ENCODE peak calls at places on chromosome 12, in seven cellular contexts. Z is mesendoderm, B is neural progenitor cell, R is aorta, C is Panc1, U is prostate gland, W is cardiac muscle cell. K is an unnamed sample.
A peak's percentile ranks its signal among the peaks of the same experiment; 100 is the strongest.

GRCh38 chr12:3326156-3326849 is 164.7 kb upstream of the PRMT8 start:
- DNase-seq in C (no peak), R (peak; percentile 18), W (no peak), U (no peak), B (peak; percentile 40), Z (no peak), K (no peak)

GRCh38 chr12:32399045-32399372 is 349 bp upstream of the FGD4 start:
- DNase-seq in W (no peak), U (no peak), Z (no peak), C (no peak), R (no peak), B (no peak), K (no peak)

GRCh38 chr12:33818313-33818712 is 204.0 kb upstream of the ALG10 start:
- DNase-seq in R (no peak), B (no peak), U (no peak), W (no peak), Z (no peak), C (no peak), K (no peak)

GRCh38 chr12:10115890-10116289 is 14.1 kb downstream of the CLEC7A start:
- DNase-seq in C (no peak), Z (no peak), R (no peak), B (no peak), U (no peak), W (no peak), K (no peak)

GRCh38 chr12:56150563-56150962 is 1.8 kb upstream of the MYL6B start:
- DNase-seq in B (no peak), Z (no peak), U (no peak), R (no peak), W (peak; percentile 62), C (no peak), K (no peak)

GRCh38 chr12:74602881-74603523 is 65.4 kb downstream of the ATXN7L3B start:
- DNase-seq in W (no peak), B (no peak), C (no peak), Z (no peak), U (no peak), R (no peak), K (no peak)

GRCh38 chr12:43349863-43350262 is 202.1 kb downstream of the ADAMTS20 start:
- DNase-seq in R (no peak), U (no peak), C (no peak), B (no peak), Z (no peak), W (peak; percentile 28), K (no peak)

GRCh38 chr12:57591567-57592325 is 754 bp downstream of the PIP4K2C start:
- DNase-seq in R (no peak), Z (peak; percentile 28), W (no peak), C (no peak), U (no peak), B (peak; percentile 54), K (no peak)

GRCh38 chr12:121580959-121581680 is at the start of gene KDM2B:
- DNase-seq in B (peak; percentile 62), U (peak; percentile 9), C (no peak), R (peak; percentile 71), W (peak; percentile 78), Z (peak; percentile 90), K (peak; percentile 48)

GRCh38 chr12:113221997-113222729 is 899 bp downstream of the TPCN1 start:
- DNase-seq in Z (no peak), U (no peak), W (no peak), R (no peak), C (no peak), B (no peak), K (no peak)

GRCh38 chr12:113227169-113227568 is 5.9 kb downstream of the TPCN1 start:
- DNase-seq in R (peak; percentile 64), B (no peak), C (no peak), Z (no peak), U (no peak), W (no peak), K (no peak)

GRCh38 chr12:113222730-113223531 is 1.7 kb downstream of the TPCN1 start:
- DNase-seq in R (peak; percentile 87), W (peak; percentile 93), U (peak; percentile 65), Z (no peak), C (no peak), B (no peak), K (no peak)

GRCh38 chr12:113226696-113227095 is 5.4 kb downstream of the TPCN1 start:
- DNase-seq in U (no peak), R (peak; percentile 35), B (no peak), C (no peak), W (no peak), Z (no peak), K (no peak)

DNA sequence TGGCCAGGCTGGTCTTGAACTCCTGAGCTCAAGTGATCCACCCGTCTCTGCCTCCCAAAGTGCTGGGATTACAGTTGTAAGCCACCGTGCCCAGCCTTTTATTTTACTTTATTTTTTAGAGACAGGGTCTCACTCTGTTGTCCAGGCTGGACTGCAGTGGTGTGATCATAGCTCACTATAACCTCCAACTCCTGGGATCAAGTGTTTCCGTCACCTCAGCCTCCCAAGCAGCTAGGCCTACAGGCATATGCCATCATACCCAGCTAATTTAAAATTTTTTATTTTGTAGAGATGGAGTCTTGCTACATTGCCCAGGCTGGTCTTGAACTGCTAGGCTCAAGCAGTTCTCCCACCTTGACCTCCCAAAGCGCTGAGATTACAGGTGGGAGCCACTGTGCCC is 3.7 kb downstream of the TPCN1 start:
- DNase-seq in R (peak; percentile 12), C (no peak), B (no peak), W (no peak), Z (no peak), U (no peak), K (no peak)
- H3K27ac ChIP-seq in R (no peak overlapping the region), C (no peak overlapping the region), B (no peak overlapping the region), W (no peak overlapping the region), Z (no peak overlapping the region), U (no peak overlapping the region), K (no peak overlapping the region)

GRCh38 chr12:126198516-126198915 is 1133.3 kb downstream of the AACS start:
- DNase-seq in C (no peak), U (no peak), B (no peak), Z (no peak), W (no peak), R (no peak), K (no peak)

GRCh38 chr12:126196263-126196662 is 1131.0 kb downstream of the AACS start:
- DNase-seq in C (no peak), Z (no peak), U (no peak), W (no peak), R (no peak), B (no peak), K (no peak)

GRCh38 chr12:126204326-126204725 is 1139.1 kb downstream of the AACS start:
- DNase-seq in U (no peak), B (no peak), R (no peak), W (no peak), Z (no peak), C (no peak), K (no peak)

GRCh38 chr12:126202138-126202537 is 1136.9 kb downstream of the AACS start:
- DNase-seq in Z (peak; percentile 79), R (no peak), U (no peak), W (no peak), C (no peak), B (no peak), K (no peak)

DNA sequence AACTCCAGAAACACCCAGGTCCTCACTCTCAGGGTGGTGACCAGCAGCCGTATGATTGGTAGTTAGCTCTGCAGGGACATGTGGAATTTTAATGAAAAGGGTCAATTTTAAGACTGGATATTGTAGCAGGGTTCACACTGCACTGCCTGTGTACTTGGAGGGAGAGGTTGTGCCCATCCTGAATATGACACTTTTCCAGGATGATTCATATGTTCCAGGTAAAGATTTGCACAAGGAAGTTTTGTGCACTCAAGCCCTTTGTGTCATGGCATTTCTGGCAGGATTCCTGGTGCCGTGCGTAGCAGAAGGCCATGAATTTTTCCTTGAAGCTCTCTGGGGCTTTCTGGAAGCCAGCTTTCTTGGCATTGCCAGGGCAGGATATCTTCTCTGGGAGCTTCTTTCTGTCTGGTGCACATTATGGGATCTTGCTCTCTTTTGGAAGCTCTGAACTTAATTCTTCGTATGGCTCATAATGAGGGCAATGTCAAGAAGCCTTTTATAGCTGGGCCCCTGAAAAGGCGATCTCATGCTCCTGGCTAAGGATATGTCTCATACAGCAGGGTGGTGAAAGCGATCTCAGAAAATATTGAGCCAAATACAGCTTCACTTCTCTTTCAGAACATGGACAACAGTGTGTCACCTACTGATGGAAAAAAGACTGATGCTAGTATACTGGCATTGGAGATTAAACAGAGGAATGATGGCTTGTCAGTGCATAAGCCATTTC is 1133.9 kb downstream of the AACS start:
- DNase-seq in W (no peak), R (no peak), C (no peak), U (no peak), Z (no peak), B (no peak), K (no peak)
- H3K27ac ChIP-seq in W (no peak overlapping the region), R (no peak overlapping the region), C (no peak overlapping the region), U (no peak overlapping the region), Z (no peak overlapping the region), B (no peak overlapping the region), K (no peak overlapping the region)

DNA sequence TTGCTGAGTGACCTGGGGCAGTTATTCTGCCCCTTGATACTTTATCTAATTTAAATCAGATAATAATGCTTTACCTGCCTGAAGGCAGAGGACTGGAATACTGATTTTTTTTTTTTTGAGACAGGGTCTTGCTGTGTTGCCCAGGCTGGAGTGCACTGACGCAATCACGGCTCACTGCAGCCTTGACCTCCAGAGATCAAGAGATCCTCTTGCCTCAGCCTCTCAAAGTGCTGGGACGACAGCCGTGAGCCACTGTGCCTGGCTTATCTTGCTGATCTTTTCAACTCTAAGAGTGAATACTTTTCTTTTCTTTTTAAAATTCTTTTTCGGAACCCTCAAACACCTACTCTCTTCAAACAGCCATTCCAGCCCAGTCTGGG is 699 bp upstream of the B4GALNT3 start:
- DNase-seq in U (no peak), Z (no peak), B (no peak), W (no peak), C (no peak), R (no peak), K (no peak)
- H3K27ac ChIP-seq in U (no peak overlapping the region), Z (no peak overlapping the region), B (no peak overlapping the region), W (no peak overlapping the region), C (no peak overlapping the region), R (peak overlapping the region; percentile 43), K (no peak overlapping the region)

DNA sequence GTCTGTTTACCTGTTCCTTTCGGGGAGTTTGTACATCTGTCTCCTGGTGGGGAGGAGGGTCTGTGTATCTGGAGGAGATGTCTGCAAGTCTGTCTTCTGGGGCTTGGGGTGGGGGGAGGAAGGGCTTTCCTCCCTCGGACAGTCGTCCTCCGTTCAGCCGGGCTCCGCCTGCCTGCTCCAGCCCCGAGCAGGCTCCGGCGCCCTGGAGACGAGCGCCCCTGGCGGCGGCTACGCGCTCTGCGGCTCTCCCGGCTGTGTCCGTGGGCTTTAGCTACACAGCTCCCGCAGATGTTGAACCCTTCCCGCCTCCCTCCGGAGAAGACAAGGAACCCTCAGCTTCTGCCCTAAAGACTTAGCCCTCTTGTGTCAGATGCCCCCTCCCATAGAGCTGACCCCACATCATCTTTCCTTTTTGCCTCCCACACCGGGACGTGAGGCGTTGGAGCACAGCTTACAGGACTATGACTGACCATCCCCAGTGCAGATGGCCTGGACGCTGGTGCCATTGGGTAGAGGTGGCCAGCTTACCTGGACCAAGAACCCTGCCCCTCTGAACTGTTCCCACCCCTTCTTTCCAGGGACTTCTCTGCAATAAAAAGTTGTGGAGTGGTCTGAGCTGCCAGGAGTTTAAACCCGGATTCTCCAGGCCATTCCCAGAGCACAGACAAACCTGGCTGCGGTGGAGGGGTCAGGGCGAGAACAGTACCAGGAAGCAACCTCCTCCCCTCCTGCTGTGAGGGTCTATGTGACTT is 4.7 kb downstream of the KRT86 start:
- DNase-seq in U (peak; percentile 79), R (peak; percentile 84), C (no peak), W (peak; percentile 86), B (peak; percentile 83), Z (peak; percentile 65), K (no peak)
- H3K27ac ChIP-seq in U (peak overlapping the region; percentile 78), R (peak overlapping the region; percentile 93), C (peak overlapping the region; percentile 96), W (no peak overlapping the region), B (no peak overlapping the region), Z (no peak overlapping the region), K (no peak overlapping the region)

K was measured in caudate nucleus.